ENCODE peak calls at places on chromosomes 11 and 22, in five cellular contexts. One of them, this sample, is unnamed.
A peak's percentile ranks its signal among the peaks of the same experiment; 100 is the strongest.

GRCh38 chr22:25536578-25536977 is 27.9 kb upstream of the GRK3 start:
- DNase-seq in H1: no peak
- DNase-seq in HepG2: no peak
- DNase-seq in GM12891: no peak
- DNase-seq in K562: no peak
- DNase-seq in this sample: no peak

GRCh38 chr11:12556155-12556554 is 118.1 kb upstream of the TEAD1 start:
- DNase-seq in K562: no peak
- DNase-seq in H1: no peak
- DNase-seq in HepG2: no peak
- DNase-seq in GM12891: no peak
- DNase-seq in this sample: no peak

GRCh38 chr11:78740175-78741161 is 165.8 kb upstream of the NARS2 start:
- DNase-seq in HepG2: no peak
- DNase-seq in GM12891: no peak
- DNase-seq in H1: no peak
- DNase-seq in K562: no peak
- DNase-seq in this sample: no peak

GRCh38 chr11:898540-899190 is 11.9 kb downstream of the CHID1 start:
- DNase-seq in HepG2: peak; percentile 23
- DNase-seq in K562: peak; percentile 41
- DNase-seq in GM12891: no peak
- DNase-seq in H1: no peak
- DNase-seq in this sample: no peak

GRCh38 chr11:78595431-78596130 is 20.9 kb upstream of the NARS2 start:
- DNase-seq in H1: no peak
- DNase-seq in GM12891: no peak
- DNase-seq in HepG2: no peak
- DNase-seq in K562: no peak
- DNase-seq in this sample: no peak

GRCh38 chr11:17765381-17766359 is 31.1 kb downstream of the KCNC1 start:
- DNase-seq in GM12891: no peak
- DNase-seq in H1: no peak
- DNase-seq in HepG2: no peak
- DNase-seq in K562: peak; percentile 30
- DNase-seq in this sample: no peak

GRCh38 chr22:30575011-30575671 is 676 bp upstream of the GAL3ST1 start:
- DNase-seq in H1: no peak
- DNase-seq in GM12891: no peak
- DNase-seq in K562: no peak
- DNase-seq in HepG2: no peak
- DNase-seq in this sample: no peak

GRCh38 chr11:46064221-46064620 is 57.0 kb downstream of the PHF21A start:
- DNase-seq in HepG2: no peak
- DNase-seq in GM12891: no peak
- DNase-seq in H1: no peak
- DNase-seq in K562: no peak
- DNase-seq in this sample: no peak

GRCh38 chr11:27209562-27210005 is 153.4 kb downstream of the CCDC34 start:
- DNase-seq in GM12891: no peak
- DNase-seq in HepG2: peak; percentile 80
- DNase-seq in H1: no peak
- DNase-seq in K562: peak; percentile 81
- DNase-seq in this sample: no peak

GRCh38 chr11:124839051-124839971 is 25.9 kb upstream of the ROBO3 start:
- DNase-seq in H1: no peak
- DNase-seq in GM12891: no peak
- DNase-seq in HepG2: no peak
- DNase-seq in K562: peak; percentile 17
- DNase-seq in this sample: no peak

GRCh38 chr11:112453601-112454577 is 193.2 kb upstream of the PLET1 start:
- DNase-seq in HepG2: peak; percentile 29
- DNase-seq in K562: peak; percentile 57
- DNase-seq in GM12891: peak; percentile 15
- DNase-seq in H1: peak; percentile 10
- DNase-seq in this sample: no peak

GRCh38 chr22:42376721-42377177 is 55.5 kb downstream of the NFAM1 start:
- DNase-seq in K562: peak; percentile 50
- DNase-seq in H1: no peak
- DNase-seq in GM12891: no peak
- DNase-seq in HepG2: no peak
- DNase-seq in this sample: no peak

GRCh38 chr11:90218606-90219005 is 4.2 kb downstream of the CHORDC1 start:
- DNase-seq in HepG2: no peak
- DNase-seq in K562: peak; percentile 35
- DNase-seq in H1: no peak
- DNase-seq in GM12891: no peak
- DNase-seq in this sample: no peak

GRCh38 chr22:42416671-42417230 is 15.5 kb downstream of the NFAM1 start:
- DNase-seq in K562: no peak
- DNase-seq in H1: no peak
- DNase-seq in HepG2: no peak
- DNase-seq in GM12891: no peak
- DNase-seq in this sample: no peak

GRCh38 chr11:75400110-75400865 is 970 bp downstream of the RPS3 start:
- DNase-seq in K562: peak; percentile 44
- DNase-seq in HepG2: peak; percentile 49
- DNase-seq in GM12891: no peak
- DNase-seq in H1: no peak
- DNase-seq in this sample: no peak

GRCh38 chr22:38187413-38188212 is 6.0 kb upstream of the PLA2G6 start:
- DNase-seq in GM12891: no peak
- DNase-seq in HepG2: peak; percentile 56
- DNase-seq in K562: no peak
- DNase-seq in H1: no peak
- DNase-seq in this sample: no peak

GRCh38 chr11:10742460-10743208 is 8.4 kb upstream of the CTR9 start:
- DNase-seq in H1: no peak
- DNase-seq in HepG2: no peak
- DNase-seq in GM12891: no peak
- DNase-seq in K562: peak; percentile 80
- DNase-seq in this sample: no peak

DNA sequence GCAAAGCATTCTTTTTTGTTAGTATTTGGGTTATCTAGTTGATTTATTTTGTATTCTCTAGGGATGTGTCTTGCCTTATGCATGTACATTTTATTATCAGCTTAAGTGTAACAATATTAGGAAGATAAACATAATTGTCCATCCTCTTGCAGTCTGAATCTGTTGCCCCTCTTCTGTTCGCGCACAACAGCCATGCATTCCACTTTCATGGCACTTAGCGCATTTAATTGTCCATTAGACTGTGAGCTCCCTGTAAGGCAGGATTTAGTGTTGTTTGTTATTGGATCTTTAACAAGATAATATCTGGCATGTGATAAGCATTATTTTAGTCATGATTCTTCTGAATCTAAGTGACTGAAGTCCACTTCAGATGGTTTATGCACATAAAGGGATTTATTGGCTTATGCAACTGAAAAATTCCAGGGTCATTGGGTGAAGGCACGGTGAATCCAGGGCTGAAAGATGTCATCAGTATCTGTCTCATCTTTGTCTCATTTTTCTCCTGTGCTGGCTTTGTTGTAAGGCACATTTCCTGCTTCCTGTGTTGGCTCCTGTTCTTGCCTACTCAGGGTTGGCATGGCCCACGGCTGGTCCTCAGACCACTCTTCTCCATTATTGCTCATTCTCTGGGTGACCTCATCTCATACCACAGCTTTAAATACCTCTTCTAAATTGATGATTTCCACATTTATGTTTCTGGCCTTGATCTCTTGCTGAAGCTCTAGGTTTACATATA is 37.5 kb downstream of the ATXN10 start:
- DNase-seq in K562: no peak
- DNase-seq in HepG2: peak; percentile 59
- DNase-seq in H1: no peak
- DNase-seq in GM12891: no peak
- DNase-seq in this sample: no peak
- TF ChIP-seq TAF1 in K562: no peak
- TF ChIP-seq TAF1 in HepG2: no peak
- TF ChIP-seq TAF1 in H1: no peak
- TF ChIP-seq TAF1 in GM12891: no peak
- TF ChIP-seq TAF1 in this sample: no peak

GRCh38 chr11:76782526-76783293 is 446 bp upstream of the TSKU start:
- DNase-seq in GM12891: no peak
- DNase-seq in HepG2: peak; percentile 82
- DNase-seq in K562: peak; percentile 95
- DNase-seq in H1: peak; percentile 65
- DNase-seq in this sample: peak; percentile 48
- TF ChIP-seq POLR2AphosphoS5 in GM12891: no peak
- TF ChIP-seq POLR2AphosphoS5 in HepG2: peak; percentile 72
- TF ChIP-seq POLR2AphosphoS5 in K562: peak; percentile 18
- TF ChIP-seq POLR2AphosphoS5 in H1: peak; percentile 71
- TF ChIP-seq POLR2AphosphoS5 in this sample: no peak

GRCh38 chr11:118907749-118908106 is 18.0 kb downstream of the BCL9L start:
- DNase-seq in H1: no peak
- DNase-seq in HepG2: no peak
- DNase-seq in GM12891: no peak
- DNase-seq in K562: no peak
- DNase-seq in this sample: no peak

GRCh38 chr11:118909619-118910308 is 16.0 kb downstream of the BCL9L start:
- DNase-seq in K562: no peak
- DNase-seq in GM12891: no peak
- DNase-seq in H1: no peak
- DNase-seq in HepG2: no peak
- DNase-seq in this sample: no peak

GRCh38 chr11:118910309-118911112 is 15.2 kb downstream of the BCL9L start:
- DNase-seq in H1: no peak
- DNase-seq in GM12891: no peak
- DNase-seq in K562: peak; percentile 81
- DNase-seq in HepG2: peak; percentile 75
- DNase-seq in this sample: no peak

GRCh38 chr11:118908264-118908663 is 17.5 kb downstream of the BCL9L start:
- DNase-seq in GM12891: no peak
- DNase-seq in H1: no peak
- DNase-seq in K562: no peak
- DNase-seq in HepG2: no peak
- DNase-seq in this sample: no peak

GRCh38 chr11:118908931-118909618 is 16.7 kb downstream of the BCL9L start:
- DNase-seq in H1: no peak
- DNase-seq in GM12891: no peak
- DNase-seq in HepG2: no peak
- DNase-seq in K562: peak; percentile 58
- DNase-seq in this sample: no peak
- TF ChIP-seq POLR2A in H1: no peak
- TF ChIP-seq POLR2A in GM12891: no peak
- TF ChIP-seq POLR2A in HepG2: no peak
- TF ChIP-seq POLR2A in K562: no peak
- TF ChIP-seq POLR2A in this sample: no peak

DNA sequence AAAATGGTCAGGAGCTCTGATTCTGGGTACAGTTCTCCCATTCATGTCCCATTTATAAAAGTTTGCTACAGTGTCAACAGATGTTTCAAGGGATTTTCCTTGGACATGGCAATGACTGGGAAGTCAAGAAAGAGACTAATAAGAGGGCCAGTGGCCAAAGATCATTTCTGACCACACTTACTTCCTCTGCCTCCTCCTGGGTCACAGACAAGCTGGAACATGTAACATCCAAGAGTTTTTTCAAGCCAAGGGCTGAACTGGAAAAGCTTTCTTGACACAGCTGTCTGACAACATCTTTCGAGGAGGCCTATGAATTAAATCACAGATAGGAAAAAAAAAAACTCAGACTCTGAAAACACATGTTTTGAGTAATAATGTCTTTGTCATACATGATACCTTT is 8.7 kb downstream of the COMMD9 start:
- DNase-seq in HepG2: no peak
- DNase-seq in H1: no peak
- DNase-seq in GM12891: no peak
- DNase-seq in K562: no peak
- DNase-seq in this sample: no peak
- TF ChIP-seq TAF1 in HepG2: no peak
- TF ChIP-seq TAF1 in H1: no peak
- TF ChIP-seq TAF1 in GM12891: no peak
- TF ChIP-seq TAF1 in K562: no peak
- TF ChIP-seq TAF1 in this sample: no peak

This sample was measured in GM12892.